ENCODE peak calls at places on chromosomes 3 and 15, in four cellular contexts. G is NCI-H446, J is hypothalamus, M is kidney glomerular epithelial cell. K is an unnamed sample.

GRCh38 chr3:126607214-126607908 is 47.6 kb downstream of the TXNRD3 start:
- DNase-seq in G (no peak), J (no peak), M (peak), K (no peak)

GRCh38 chr3:191476053-191476787 is 15.3 kb downstream of the PYDC2 start:
- DNase-seq in G (no peak), J (no peak), M (peak), K (no peak)

GRCh38 chr3:152338159-152338720 is 69.5 kb downstream of the MBNL1 start:
- DNase-seq in G (no peak), J (no peak), M (no peak), K (no peak)

GRCh38 chr15:65383991-65384390 is 6.2 kb upstream of the IGDCC3 start:
- DNase-seq in G (no peak), J (no peak), M (no peak), K (no peak)

GRCh38 chr15:88574646-88575045 is 28.2 kb upstream of the DET1 start:
- DNase-seq in G (no peak), J (no peak), M (no peak), K (no peak)

GRCh38 chr3:50734985-50735384 is 60.3 kb downstream of the DOCK3 start:
- DNase-seq in G (no peak), J (no peak), M (no peak), K (no peak)

GRCh38 chr15:87944051-87944450 is 312.5 kb downstream of the NTRK3 start:
- DNase-seq in G (no peak), J (no peak), M (no peak), K (no peak)

GRCh38 chr3:69200384-69201068 is 78.1 kb upstream of the LMOD3 start:
- DNase-seq in G (no peak), J (no peak), M (peak), K (peak)

GRCh38 chr3:141743305-141743704 is 5.2 kb downstream of the RNF7 start:
- DNase-seq in G (no peak), J (no peak), M (no peak), K (no peak)

GRCh38 chr3:29887450-29887849 is 606.6 kb downstream of the RBMS3 start:
- DNase-seq in G (no peak), J (no peak), M (no peak), K (no peak)

GRCh38 chr15:33104276-33104675 is 90.2 kb downstream of the FMN1 start:
- DNase-seq in G (no peak), J (no peak), M (peak), K (no peak)

K was measured in lower leg skin.